ENCODE peak calls at places on chromosomes 2 and 18, in five cellular contexts. V is PC-9, F is A549, B is MM.1S, R is H1. C is an unnamed sample. For H3K9me3, the result is how much of the 10 kb centered on the place peaks cover.

GRCh38 chr2:227374158-227374557 is 4.9 kb downstream of the TM4SF20 start:
- DNase-seq in R (no peak), F (no peak), V (no peak), B (no peak), C (no peak)

GRCh38 chr2:37645363-37645762 is 26.1 kb downstream of the CDC42EP3 start:
- DNase-seq in V (no peak), B (peak), F (peak), R (no peak), C (no peak)

GRCh38 chr2:1020206-1020605 is 69.6 kb downstream of the SNTG2 start:
- DNase-seq in B (no peak), F (no peak), R (no peak), V (no peak), C (peak)

GRCh38 chr2:72754628-72755320 is 71.1 kb downstream of the EXOC6B start:
- DNase-seq in V (no peak), B (no peak), F (no peak), R (no peak), C (no peak)

GRCh38 chr2:25369439-25369838 is 27.7 kb upstream of the DNMT3A start:
- DNase-seq in B (no peak), F (no peak), V (no peak), R (no peak), C (no peak)

GRCh38 chr2:160228141-160228963 is 28.3 kb upstream of the ITGB6 start:
- DNase-seq in B (no peak), F (peak), R (no peak), V (no peak), C (no peak)

GRCh38 chr18:2917255-2918047 is 70.6 kb downstream of the EMILIN2 start:
- DNase-seq in F (no peak), R (peak), B (no peak), V (no peak), C (peak)

GRCh38 chr2:53508667-53509066 is 258.9 kb upstream of the CHAC2 start:
- DNase-seq in R (no peak), F (peak), V (no peak), B (no peak), C (peak)

GRCh38 chr2:79861059-79861374 is 348.2 kb downstream of the CTNNA2 start:
- DNase-seq in F (no peak), R (no peak), V (no peak), B (no peak), C (no peak)

GRCh38 chr2:70655786-70656185 is 102.2 kb upstream of the TGFA start:
- DNase-seq in V (no peak), F (no peak), R (no peak), B (no peak), C (no peak)

GRCh38 chr2:68769586-68770270 is 35.1 kb downstream of the ARHGAP25 start:
- DNase-seq in F (no peak), R (no peak), V (no peak), B (no peak), C (peak)

GRCh38 chr2:74740395-74741075 is 86.5 kb downstream of the SEMA4F start:
- DNase-seq in F (peak), R (no peak), B (no peak), V (peak), C (no peak)

GRCh38 chr2:28751956-28752607 is 452 bp downstream of the PPP1CB start:
- DNase-seq in V (no peak), F (peak), B (peak), R (peak), C (no peak)

GRCh38 chr2:11097038-11097720 is 58.1 kb upstream of the SLC66A3 start:
- DNase-seq in R (no peak), B (no peak), V (no peak), F (peak), C (no peak)

GRCh38 chr2:7886665-7887064 is 795.2 kb upstream of the ID2 start:
- DNase-seq in R (no peak), V (no peak), B (no peak), F (no peak), C (no peak)

GRCh38 chr2:70785137-70785911 is 5.1 kb downstream of the FIGLA start:
- DNase-seq in B (peak), F (peak), V (peak), R (no peak), C (peak)

GRCh38 chr2:217086038-217086522 is 226.2 kb upstream of the TNP1 start:
- DNase-seq in B (no peak), R (no peak), V (no peak), F (no peak), C (no peak)

GRCh38 chr2:206836722-206837121 is 71.3 kb downstream of the FASTKD2 start:
- DNase-seq in B (no peak), F (no peak), V (no peak), R (no peak), C (no peak)

GRCh38 chr2:133568172-133568571 is at the start of gene NCKAP5:
- DNase-seq in R (no peak), F (peak), B (no peak), V (no peak), C (no peak)

GRCh38 chr2:189312643-189313042 is 128.6 kb upstream of the WDR75 start:
- DNase-seq in F (no peak), B (no peak), R (no peak), V (no peak), C (no peak)

GRCh38 chr2:120887844-120888243 is 152.2 kb downstream of the GLI2 start:
- DNase-seq in F (no peak), V (no peak), B (no peak), R (no peak), C (no peak)

GRCh38 chr2:42309366-42309765 is 51.7 kb downstream of the COX7A2L start:
- DNase-seq in R (no peak), V (no peak), B (no peak), F (no peak), C (no peak)

GRCh38 chr2:85704038-85704437 is 9.9 kb downstream of the GNLY start:
- DNase-seq in V (no peak), R (no peak), F (no peak), B (no peak), C (no peak)

GRCh38 chr2:110931648-110932047 is 189.1 kb upstream of the BCL2L11 start:
- DNase-seq in B (no peak), F (no peak), V (no peak), R (no peak), C (no peak)

GRCh38 chr2:105451571-105452140 is 52.8 kb upstream of the FHL2 start:
- DNase-seq in R (no peak), B (no peak), V (no peak), F (no peak), C (no peak)

GRCh38 chr2:61640406-61640805 is 102.2 kb upstream of the XPO1 start:
- DNase-seq in F (no peak), R (no peak), V (peak), B (no peak), C (no peak)

GRCh38 chr2:160457588-160457987 is 36.0 kb downstream of the RBMS1 start:
- DNase-seq in F (no peak), B (peak), R (no peak), V (no peak), C (no peak)

GRCh38 chr2:236571161-236571560 is 1.5 kb downstream of the ACKR3 start:
- DNase-seq in R (no peak), F (no peak), B (no peak), V (no peak), C (no peak)

GRCh38 chr2:241441492-241441891 is 66.9 kb downstream of the STK25 start:
- DNase-seq in B (no peak), F (no peak), V (no peak), R (no peak), C (no peak)

DNA sequence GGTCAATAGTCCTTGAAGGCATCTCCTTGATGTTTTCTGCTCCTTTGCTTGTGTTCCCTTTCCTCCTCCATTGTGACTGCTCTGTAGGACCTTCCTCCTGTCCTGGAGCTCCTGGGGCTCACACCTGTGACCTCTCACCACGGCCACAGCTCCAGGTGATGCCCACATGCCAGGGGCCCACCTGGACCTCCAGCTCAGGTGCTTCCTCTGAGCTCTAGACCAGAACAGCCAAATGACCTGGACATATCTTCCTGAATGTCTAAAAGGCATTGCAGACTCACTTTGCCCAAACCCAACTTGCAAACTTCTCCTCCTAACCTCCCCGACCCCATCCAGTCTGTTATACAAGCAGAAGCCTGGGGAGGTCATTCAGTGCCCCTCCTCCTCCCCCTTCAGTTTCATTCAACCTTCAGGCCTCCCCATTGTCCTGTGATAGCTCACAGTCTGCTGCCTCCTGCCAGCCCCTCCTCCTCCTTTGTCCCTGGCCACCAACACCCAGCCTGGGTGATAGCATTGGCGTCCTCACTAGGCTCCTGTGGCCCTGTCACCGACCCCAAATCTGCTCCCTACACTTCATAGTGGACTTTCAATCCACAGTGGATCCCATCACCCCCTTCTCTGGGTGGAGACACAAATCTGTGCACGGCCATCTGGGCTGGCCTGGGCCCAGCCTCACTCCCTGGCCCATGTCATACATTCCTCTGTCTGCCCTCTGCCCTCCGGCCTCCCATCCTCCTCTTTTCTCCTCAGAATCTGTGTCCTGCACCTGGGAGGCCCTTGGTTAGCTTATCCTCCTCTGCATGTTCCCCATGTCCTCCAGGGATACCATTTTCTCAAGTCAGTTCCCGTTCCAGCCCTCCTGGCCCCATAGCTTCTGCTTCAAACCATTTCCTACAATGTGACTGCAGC is 310.4 kb upstream of the HDAC4 start:
- DNase-seq in V (no peak), R (no peak), F (no peak), B (no peak), C (no peak)
- H3K9me3 ChIP-seq in V (under half), R (under half), F (under half), B (under half), C (under half)

GRCh38 chr2:2188344-2189111 is 142.5 kb downstream of the MYT1L start:
- DNase-seq in R (no peak), F (no peak), B (no peak), V (no peak), C (no peak)

GRCh38 chr2:2192385-2192957 is 138.6 kb downstream of the MYT1L start:
- DNase-seq in V (no peak), F (no peak), B (no peak), R (no peak), C (no peak)

GRCh38 chr2:2187196-2187595 is 143.9 kb downstream of the MYT1L start:
- DNase-seq in B (no peak), R (no peak), F (no peak), V (no peak), C (no peak)

GRCh38 chr2:2191110-2191707 is 139.9 kb downstream of the MYT1L start:
- DNase-seq in R (no peak), B (no peak), V (no peak), F (no peak), C (no peak)

DNA sequence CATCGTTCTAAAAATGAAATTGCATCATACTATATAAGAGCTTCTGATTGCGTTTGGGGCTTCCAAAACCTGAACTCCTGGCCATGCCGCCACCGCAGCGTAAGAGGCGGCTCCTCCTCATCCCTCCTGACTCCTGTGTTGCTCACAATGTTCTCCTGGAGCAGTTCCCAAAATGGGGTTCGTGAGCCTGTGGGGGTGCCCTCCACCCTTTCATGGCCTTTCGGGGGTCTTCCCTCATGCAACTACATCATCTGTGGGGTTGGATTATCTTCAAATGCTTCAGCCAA is 142.0 kb downstream of the MYT1L start:
- DNase-seq in V (no peak), B (no peak), R (no peak), F (no peak), C (no peak)
- H3K4me2 ChIP-seq in V (no peak), B (no peak), R (no peak), F (no peak), C (no peak)

GRCh38 chr2:45068643-45069140 is 59.4 kb upstream of the SIX2 start:
- DNase-seq in F (no peak), R (no peak), B (no peak), V (no peak), C (peak)

GRCh38 chr2:45074713-45075112 is 65.5 kb upstream of the SIX2 start:
- DNase-seq in V (no peak), F (no peak), R (peak), B (no peak), C (no peak)

GRCh38 chr2:45072862-45073237 is 63.6 kb upstream of the SIX2 start:
- DNase-seq in R (peak), B (no peak), V (no peak), F (no peak), C (no peak)

GRCh38 chr2:45069711-45070664 is 60.7 kb upstream of the SIX2 start:
- DNase-seq in R (peak), B (no peak), F (no peak), V (no peak), C (peak)

GRCh38 chr2:45072064-45072861 is 63.0 kb upstream of the SIX2 start:
- DNase-seq in R (peak), F (no peak), V (no peak), B (no peak), C (no peak)
- H3K9me3 ChIP-seq in R (under half), F (under half), V (under half), B (under half), C (under half)

GRCh38 chr2:193088026-193088425 is 893.3 kb upstream of the TMEFF2 start:
- DNase-seq in B (peak), V (no peak), F (no peak), R (no peak), C (no peak)
- H3K4me2 ChIP-seq in B (no peak), V (no peak), F (peak), R (no peak), C (no peak)

GRCh38 chr2:2793514-2793913 is 462.4 kb upstream of the MYT1L start:
- DNase-seq in R (no peak), B (no peak), V (no peak), F (no peak), C (peak)

GRCh38 chr2:2796207-2796606 is 465.1 kb upstream of the MYT1L start:
- DNase-seq in B (no peak), F (no peak), R (no peak), V (no peak), C (no peak)

GRCh38 chr2:2795438-2796091 is 464.5 kb upstream of the MYT1L start:
- DNase-seq in V (no peak), R (no peak), F (no peak), B (no peak), C (no peak)

GRCh38 chr2:2791606-2792005 is 460.5 kb upstream of the MYT1L start:
- DNase-seq in R (no peak), B (no peak), F (no peak), V (no peak), C (no peak)

GRCh38 chr2:2793925-2794324 is 462.9 kb upstream of the MYT1L start:
- DNase-seq in F (no peak), R (no peak), B (no peak), V (no peak), C (no peak)
- H3K9me3 ChIP-seq in F (under half), R (under half), B (under half), V (under half), C (under half)

DNA sequence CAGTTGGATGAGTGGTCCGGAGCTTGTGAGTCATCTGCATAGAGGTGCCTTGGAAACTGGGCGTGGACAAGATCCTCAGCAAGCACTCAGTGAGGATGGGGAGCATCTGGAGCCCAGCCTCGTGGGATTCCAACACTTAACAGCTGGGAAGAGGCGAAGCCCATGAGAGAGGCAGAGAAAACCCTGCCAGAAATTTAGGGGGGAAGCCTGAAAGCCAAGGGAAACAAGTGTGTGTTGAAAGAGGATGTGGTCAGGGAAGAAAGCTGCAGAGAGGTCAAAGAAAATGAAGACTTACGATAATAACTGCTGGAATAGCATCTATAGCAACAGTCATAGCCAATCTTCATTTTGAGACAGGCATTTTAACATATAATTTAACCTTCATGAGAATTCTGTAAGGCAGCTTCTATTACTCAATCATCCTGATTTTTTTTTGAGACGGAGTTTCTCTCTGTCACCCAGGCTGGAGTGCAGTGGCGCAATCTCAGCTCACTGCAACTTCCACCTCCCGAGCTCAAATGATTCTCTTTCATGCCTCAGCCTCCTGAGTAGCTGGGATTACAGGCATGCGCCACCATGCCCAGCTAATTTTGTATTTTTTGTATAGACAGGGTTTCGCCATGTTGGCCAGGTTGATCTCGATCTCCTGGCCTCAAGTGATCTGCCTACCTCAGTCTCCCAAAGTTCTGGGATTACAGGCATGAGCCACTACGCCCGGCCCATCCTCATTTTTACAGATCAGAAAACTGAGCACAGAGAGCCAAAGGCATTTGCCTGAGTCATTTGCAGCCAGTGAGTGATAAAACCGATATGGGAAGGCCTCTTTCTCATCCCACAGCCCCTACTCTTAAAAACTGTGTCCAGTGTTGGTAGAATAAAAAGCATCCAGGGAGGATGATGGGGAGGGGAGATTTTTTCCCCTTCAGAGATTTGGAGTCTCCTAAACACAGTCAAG is 214.4 kb upstream of the EPAS1 start:
- DNase-seq in F (no peak), R (no peak), B (no peak), V (no peak), C (no peak)
- H3K4me2 ChIP-seq in F (no peak), R (no peak), B (no peak), V (no peak), C (no peak)

DNA sequence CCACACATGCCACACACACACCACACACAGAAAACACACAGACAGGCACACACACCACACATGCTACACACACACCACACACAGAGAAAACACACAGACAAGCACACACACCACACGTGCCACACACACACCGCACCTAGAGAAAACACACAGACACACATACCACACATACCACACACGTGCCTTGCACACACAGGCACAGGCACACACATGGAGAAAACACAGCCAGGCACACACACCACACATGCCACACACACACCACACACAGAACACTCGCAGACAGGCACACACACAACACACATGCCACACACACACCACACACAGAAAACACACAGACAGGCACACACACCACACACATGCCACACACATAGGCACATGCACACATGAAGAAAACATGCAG is 242.1 kb upstream of the MYT1L start:
- DNase-seq in R (peak), V (no peak), F (no peak), B (no peak), C (no peak)
- H3K9me3 ChIP-seq in R (under half), V (under half), F (under half), B (under half), C (under half)

DNA sequence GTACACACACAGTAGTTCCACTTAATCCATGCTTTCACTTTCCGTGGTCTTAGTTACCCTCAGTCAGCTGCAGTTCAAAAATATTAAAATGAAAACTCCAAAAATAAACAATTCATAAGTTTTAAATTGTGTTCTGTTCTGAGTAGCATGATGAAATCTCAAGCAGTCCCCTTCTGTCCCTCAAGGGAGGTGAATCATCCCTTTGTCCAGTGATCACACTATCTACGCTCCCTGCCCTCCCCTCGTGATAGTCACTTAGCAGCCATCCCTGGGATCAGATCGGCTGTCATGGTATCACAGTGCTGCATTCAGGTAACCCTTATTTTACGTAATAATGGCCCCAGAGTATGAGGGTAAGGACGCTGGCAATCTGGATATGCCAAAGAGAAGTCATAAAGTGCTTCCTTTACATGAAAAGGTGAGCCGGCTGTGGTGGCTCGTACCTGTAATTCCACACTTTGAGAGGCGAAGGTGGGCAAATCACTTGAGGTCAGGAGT is 5.8 kb upstream of the RTN4 start:
- DNase-seq in V (peak), F (peak), R (no peak), B (no peak), C (no peak)
- H3K4me2 ChIP-seq in V (no peak), F (peak), R (peak), B (no peak), C (no peak)

GRCh38 chr2:210072922-210073509 is 70.6 kb downstream of the RPE start:
- DNase-seq in F (peak), B (peak), V (no peak), R (no peak), C (peak)

GRCh38 chr2:210072493-210072892 is 70.1 kb downstream of the RPE start:
- DNase-seq in B (no peak), V (no peak), R (peak), F (no peak), C (no peak)
- H3K9me3 ChIP-seq in B (under half), V (under half), R (under half), F (under half), C (under half)